ENCODE peak calls at places on chromosomes 16 and 17, in eight cellular contexts. One of them, this sample, is unnamed.

GRCh38 chr16:53156516-53156915 is 101.7 kb downstream of the CHD9 start:
- DNase-seq in breast epithelium: no peak
- DNase-seq in HCT116: no peak
- DNase-seq in body of pancreas: no peak
- DNase-seq in ovary: no peak
- DNase-seq in right lobe of liver: no peak
- DNase-seq in tibial nerve: no peak
- DNase-seq in Peyer's patch: no peak
- DNase-seq in this sample: no peak

GRCh38 chr16:27700596-27700995 is 150.7 kb downstream of the KATNIP start:
- DNase-seq in breast epithelium: peak; percentile 17
- DNase-seq in ovary: no peak
- DNase-seq in tibial nerve: no peak
- DNase-seq in right lobe of liver: no peak
- DNase-seq in body of pancreas: no peak
- DNase-seq in Peyer's patch: peak; percentile 38
- DNase-seq in HCT116: no peak
- DNase-seq in this sample: no peak

GRCh38 chr16:46949216-46949892 is 24.1 kb downstream of the DNAJA2 start:
- DNase-seq in body of pancreas: no peak
- DNase-seq in tibial nerve: no peak
- DNase-seq in right lobe of liver: peak; percentile 37
- DNase-seq in Peyer's patch: no peak
- DNase-seq in HCT116: no peak
- DNase-seq in ovary: no peak
- DNase-seq in breast epithelium: no peak
- DNase-seq in this sample: no peak

GRCh38 chr16:28297784-28298510 is 5.6 kb downstream of the SBK1 start:
- DNase-seq in Peyer's patch: no peak
- DNase-seq in HCT116: no peak
- DNase-seq in right lobe of liver: no peak
- DNase-seq in body of pancreas: no peak
- DNase-seq in tibial nerve: no peak
- DNase-seq in ovary: no peak
- DNase-seq in breast epithelium: no peak
- DNase-seq in this sample: no peak

GRCh38 chr16:89602273-89602951 is 11.0 kb upstream of the DPEP1 start:
- DNase-seq in Peyer's patch: no peak
- DNase-seq in tibial nerve: no peak
- DNase-seq in ovary: no peak
- DNase-seq in breast epithelium: no peak
- DNase-seq in right lobe of liver: no peak
- DNase-seq in body of pancreas: no peak
- DNase-seq in HCT116: peak; percentile 24
- DNase-seq in this sample: peak; percentile 56

GRCh38 chr17:58920773-58921172 is 165.1 kb downstream of the PPM1E start:
- DNase-seq in tibial nerve: no peak
- DNase-seq in Peyer's patch: no peak
- DNase-seq in body of pancreas: no peak
- DNase-seq in right lobe of liver: no peak
- DNase-seq in HCT116: no peak
- DNase-seq in breast epithelium: no peak
- DNase-seq in ovary: no peak
- DNase-seq in this sample: no peak

GRCh38 chr17:11980813-11981212 is 16.5 kb downstream of the ZNF18 start:
- DNase-seq in ovary: no peak
- DNase-seq in right lobe of liver: no peak
- DNase-seq in breast epithelium: no peak
- DNase-seq in Peyer's patch: no peak
- DNase-seq in tibial nerve: no peak
- DNase-seq in body of pancreas: no peak
- DNase-seq in HCT116: no peak
- DNase-seq in this sample: no peak

GRCh38 chr17:43216369-43216761 is 4.7 kb downstream of the TMEM106A start:
- DNase-seq in Peyer's patch: no peak
- DNase-seq in HCT116: no peak
- DNase-seq in body of pancreas: no peak
- DNase-seq in breast epithelium: no peak
- DNase-seq in tibial nerve: no peak
- DNase-seq in right lobe of liver: no peak
- DNase-seq in ovary: no peak
- DNase-seq in this sample: no peak

GRCh38 chr16:53549970-53550406 is 47.0 kb upstream of the AKTIP start:
- DNase-seq in right lobe of liver: peak; percentile 57
- DNase-seq in body of pancreas: peak; percentile 56
- DNase-seq in HCT116: peak; percentile 46
- DNase-seq in Peyer's patch: peak; percentile 73
- DNase-seq in breast epithelium: peak; percentile 58
- DNase-seq in tibial nerve: no peak
- DNase-seq in ovary: peak; percentile 35
- DNase-seq in this sample: peak; percentile 34

GRCh38 chr16:76668207-76668725 is 391.1 kb downstream of the CNTNAP4 start:
- DNase-seq in breast epithelium: no peak
- DNase-seq in tibial nerve: no peak
- DNase-seq in body of pancreas: no peak
- DNase-seq in HCT116: no peak
- DNase-seq in right lobe of liver: no peak
- DNase-seq in Peyer's patch: no peak
- DNase-seq in ovary: no peak
- DNase-seq in this sample: no peak

GRCh38 chr17:66400698-66401097 is 98.3 kb downstream of the PRKCA start:
- DNase-seq in ovary: no peak
- DNase-seq in body of pancreas: no peak
- DNase-seq in right lobe of liver: no peak
- DNase-seq in breast epithelium: no peak
- DNase-seq in Peyer's patch: no peak
- DNase-seq in tibial nerve: no peak
- DNase-seq in HCT116: no peak
- DNase-seq in this sample: no peak

GRCh38 chr17:66398617-66399016 is 96.2 kb downstream of the PRKCA start:
- DNase-seq in body of pancreas: no peak
- DNase-seq in breast epithelium: no peak
- DNase-seq in right lobe of liver: no peak
- DNase-seq in ovary: no peak
- DNase-seq in tibial nerve: no peak
- DNase-seq in Peyer's patch: no peak
- DNase-seq in HCT116: no peak
- DNase-seq in this sample: no peak

GRCh38 chr17:66399441-66399840 is 97.0 kb downstream of the PRKCA start:
- DNase-seq in breast epithelium: no peak
- DNase-seq in ovary: no peak
- DNase-seq in right lobe of liver: no peak
- DNase-seq in Peyer's patch: no peak
- DNase-seq in body of pancreas: no peak
- DNase-seq in tibial nerve: no peak
- DNase-seq in HCT116: no peak
- DNase-seq in this sample: no peak

GRCh38 chr17:66403846-66404597 is 101.6 kb downstream of the PRKCA start:
- DNase-seq in Peyer's patch: no peak
- DNase-seq in ovary: no peak
- DNase-seq in right lobe of liver: no peak
- DNase-seq in breast epithelium: no peak
- DNase-seq in tibial nerve: no peak
- DNase-seq in HCT116: no peak
- DNase-seq in body of pancreas: no peak
- DNase-seq in this sample: no peak

GRCh38 chr17:66401364-66401763 is 99.0 kb downstream of the PRKCA start:
- DNase-seq in ovary: no peak
- DNase-seq in breast epithelium: no peak
- DNase-seq in tibial nerve: no peak
- DNase-seq in right lobe of liver: no peak
- DNase-seq in Peyer's patch: no peak
- DNase-seq in body of pancreas: no peak
- DNase-seq in HCT116: no peak
- DNase-seq in this sample: no peak
- H3K4me1 ChIP-seq in ovary: peaks cover 7% of the 10 kb centered on the region
- H3K4me1 ChIP-seq in breast epithelium: no peaks in the 10 kb centered on the region
- H3K4me1 ChIP-seq in tibial nerve: no peaks in the 10 kb centered on the region
- H3K4me1 ChIP-seq in right lobe of liver: peaks cover 24% of the 10 kb centered on the region
- H3K4me1 ChIP-seq in Peyer's patch: no peaks in the 10 kb centered on the region
- H3K4me1 ChIP-seq in body of pancreas: peaks cover 31% of the 10 kb centered on the region
- H3K4me1 ChIP-seq in HCT116: no peaks in the 10 kb centered on the region
- H3K4me1 ChIP-seq in this sample: peaks cover 91% of the 10 kb centered on the region

DNA sequence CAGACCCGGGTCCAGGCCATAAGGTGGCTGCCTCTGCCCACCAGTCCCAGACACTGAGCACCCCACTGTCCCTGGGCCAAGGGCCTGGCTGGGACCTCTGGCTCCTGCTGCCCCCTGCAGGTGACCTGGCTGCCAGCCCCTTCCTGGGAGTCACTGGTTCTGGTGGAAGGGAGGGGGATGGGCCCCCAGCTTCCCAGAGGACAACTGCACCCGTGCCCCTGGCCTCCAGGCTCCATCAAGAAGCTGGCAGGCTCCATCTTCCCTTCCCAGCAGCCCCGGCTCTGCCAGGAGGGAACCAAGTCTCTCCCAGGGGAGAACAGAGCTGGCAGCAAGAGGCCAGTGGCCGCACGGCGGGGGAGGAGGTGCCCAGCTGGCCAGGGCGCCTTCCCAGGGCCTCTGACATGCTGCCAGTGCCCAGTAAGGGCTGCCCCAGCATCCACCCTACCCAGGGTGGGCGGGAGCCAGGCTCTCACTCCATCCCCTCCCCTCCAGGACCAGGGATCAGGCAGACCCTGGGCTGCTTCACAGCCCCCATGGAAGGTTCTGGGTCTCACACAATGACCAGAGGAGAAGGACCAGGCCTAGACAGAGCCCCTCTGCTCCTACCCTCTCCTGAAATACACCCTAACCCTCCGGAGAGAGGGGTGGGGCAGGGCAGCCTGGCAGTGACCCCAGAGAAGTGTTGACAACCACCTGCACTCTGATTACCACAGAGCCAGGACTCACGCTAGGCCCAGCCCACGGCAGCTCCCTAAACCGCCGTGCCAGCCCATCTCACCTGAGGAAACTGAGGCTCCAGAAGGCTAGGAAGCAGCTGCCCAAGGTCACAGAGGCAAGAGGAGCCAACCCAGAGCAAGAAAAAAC is 3.6 kb downstream of the CLUH start:
- DNase-seq in breast epithelium: no peak
- DNase-seq in Peyer's patch: no peak
- DNase-seq in right lobe of liver: peak; percentile 81
- DNase-seq in ovary: no peak
- DNase-seq in tibial nerve: no peak
- DNase-seq in HCT116: no peak
- DNase-seq in body of pancreas: peak; percentile 65
- DNase-seq in this sample: no peak
- H3K4me1 ChIP-seq in breast epithelium: peaks cover 34% of the 10 kb centered on the region
- H3K4me1 ChIP-seq in Peyer's patch: peaks cover 27% of the 10 kb centered on the region
- H3K4me1 ChIP-seq in right lobe of liver: peaks cover 66% of the 10 kb centered on the region
- H3K4me1 ChIP-seq in ovary: peaks cover 23% of the 10 kb centered on the region
- H3K4me1 ChIP-seq in tibial nerve: no peaks in the 10 kb centered on the region
- H3K4me1 ChIP-seq in HCT116: peaks cover 26% of the 10 kb centered on the region
- H3K4me1 ChIP-seq in body of pancreas: peaks cover 63% of the 10 kb centered on the region
- H3K4me1 ChIP-seq in this sample: peaks cover 29% of the 10 kb centered on the region

DNA sequence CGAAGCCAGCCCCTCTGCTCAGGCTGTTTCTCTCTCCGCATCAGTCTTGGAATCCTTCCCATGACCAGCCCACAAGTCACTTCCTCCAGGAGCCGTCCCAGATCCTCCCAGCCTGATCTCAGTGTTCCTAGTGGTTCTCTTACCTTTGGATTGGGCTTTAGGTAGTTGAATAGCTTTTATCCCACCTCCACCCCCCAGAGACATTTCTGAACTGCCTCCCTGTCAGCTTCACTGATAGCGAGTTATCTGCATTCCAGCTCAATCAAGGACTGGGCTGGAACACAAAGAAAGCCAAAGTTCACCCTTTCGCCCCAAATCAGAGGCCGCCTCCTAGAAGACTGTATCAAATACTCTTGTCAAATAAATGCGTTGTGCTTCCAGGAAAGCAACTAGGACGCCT is 72.6 kb downstream of the TMEM132E start:
- DNase-seq in ovary: no peak
- DNase-seq in tibial nerve: no peak
- DNase-seq in Peyer's patch: no peak
- DNase-seq in right lobe of liver: no peak
- DNase-seq in body of pancreas: no peak
- DNase-seq in breast epithelium: no peak
- DNase-seq in HCT116: no peak
- DNase-seq in this sample: no peak
- H3K4me1 ChIP-seq in ovary: no peaks in the 10 kb centered on the region
- H3K4me1 ChIP-seq in tibial nerve: no peaks in the 10 kb centered on the region
- H3K4me1 ChIP-seq in Peyer's patch: no peaks in the 10 kb centered on the region
- H3K4me1 ChIP-seq in right lobe of liver: no peaks in the 10 kb centered on the region
- H3K4me1 ChIP-seq in body of pancreas: no peaks in the 10 kb centered on the region
- H3K4me1 ChIP-seq in breast epithelium: no peaks in the 10 kb centered on the region
- H3K4me1 ChIP-seq in HCT116: no peaks in the 10 kb centered on the region
- H3K4me1 ChIP-seq in this sample: no peaks in the 10 kb centered on the region

DNA sequence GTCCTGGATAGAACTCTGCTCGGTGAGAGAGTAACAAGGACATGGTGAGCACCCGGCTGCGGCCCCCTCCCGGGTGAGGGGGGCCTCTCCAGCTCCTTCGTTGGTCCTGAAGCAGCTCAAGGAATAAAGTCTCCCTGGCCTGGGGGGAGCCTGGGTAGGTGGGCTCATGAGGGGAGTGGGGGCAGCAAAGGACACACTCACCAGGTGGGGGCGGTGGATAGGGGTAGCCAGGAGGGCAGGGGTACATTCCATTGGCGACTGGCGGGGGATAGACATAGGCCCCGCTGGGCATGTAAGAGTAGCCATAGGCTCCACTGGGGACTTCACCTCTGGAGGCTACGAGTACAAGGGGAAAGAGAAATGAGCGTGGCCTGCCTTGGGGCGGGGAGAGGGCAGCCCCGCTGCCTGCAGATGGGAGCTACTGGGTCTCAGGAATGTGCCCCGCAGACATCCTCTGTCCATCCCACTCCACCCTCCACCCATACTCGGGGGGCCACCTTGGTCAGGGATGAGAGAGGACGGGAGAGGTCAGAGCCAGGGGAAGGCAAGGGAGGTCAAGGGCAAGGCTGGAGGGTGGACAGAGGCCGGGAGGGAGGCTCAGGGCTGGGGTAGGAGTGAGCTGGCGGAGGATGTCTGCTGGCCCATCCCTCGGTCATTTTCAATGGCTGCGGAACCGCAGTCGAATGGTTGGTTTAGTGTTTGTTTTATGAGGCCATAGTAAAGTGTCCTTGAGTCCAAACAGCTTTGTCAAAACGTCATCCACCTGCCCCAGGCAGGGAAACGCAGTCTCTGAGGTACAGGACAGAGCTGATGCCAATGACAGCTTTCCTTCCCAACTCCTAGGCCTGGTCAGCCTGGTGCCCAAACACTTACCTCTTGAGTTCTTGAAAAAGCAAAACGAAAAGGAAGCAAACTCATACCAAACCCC is 3.7 kb upstream of the UNC13D start:
- DNase-seq in right lobe of liver: no peak
- DNase-seq in ovary: no peak
- DNase-seq in HCT116: no peak
- DNase-seq in body of pancreas: peak; percentile 47
- DNase-seq in Peyer's patch: no peak
- DNase-seq in tibial nerve: no peak
- DNase-seq in breast epithelium: no peak
- DNase-seq in this sample: no peak
- H3K4me1 ChIP-seq in right lobe of liver: peaks cover 65% of the 10 kb centered on the region
- H3K4me1 ChIP-seq in ovary: peaks cover 6% of the 10 kb centered on the region
- H3K4me1 ChIP-seq in HCT116: peaks cover 33% of the 10 kb centered on the region
- H3K4me1 ChIP-seq in body of pancreas: peaks cover 78% of the 10 kb centered on the region
- H3K4me1 ChIP-seq in Peyer's patch: peaks cover 14% of the 10 kb centered on the region
- H3K4me1 ChIP-seq in tibial nerve: no peaks in the 10 kb centered on the region
- H3K4me1 ChIP-seq in breast epithelium: peaks cover 60% of the 10 kb centered on the region
- H3K4me1 ChIP-seq in this sample: peaks cover 26% of the 10 kb centered on the region

This sample was measured in CD8-positive, alpha-beta memory T cell.